ENCODE peak calls at places on chromosomes 1 and 21, in nine cellular contexts. T, J, F, N, I, M, K, X and E are unnamed samples. For H3K36me3, the result is how much of the 10 kb centered on the place peaks cover.

GRCh38 chr1:219430419-219430818 is 182.5 kb downstream of the ZC3H11B start:
- DNase-seq in X (no peak), F (no peak), I (peak), N (no peak), M (no peak), T (no peak), J (no peak), K (no peak), E (no peak)

GRCh38 chr1:226786550-226786949 is 47.5 kb upstream of the ITPKB start:
- DNase-seq in N (no peak), I (no peak), F (no peak), M (no peak), K (no peak), T (no peak), X (no peak), J (peak), E (no peak)

GRCh38 chr21:32921632-32922230 is 104.0 kb upstream of the OLIG2 start:
- DNase-seq in F (peak), N (no peak), I (no peak), T (peak), K (peak), X (peak), J (no peak), M (peak), E (no peak)

GRCh38 chr1:112956503-112957132 is 622 bp upstream of the SLC16A1 start:
- DNase-seq in I (no peak), F (peak), J (no peak), X (no peak), N (no peak), T (no peak), M (no peak), K (peak), E (no peak)

GRCh38 chr21:42570362-42570761 is 56.7 kb downstream of the SLC37A1 start:
- DNase-seq in N (no peak), F (no peak), K (no peak), X (no peak), J (no peak), I (no peak), T (no peak), M (peak), E (no peak)

GRCh38 chr1:119737040-119737682 is 25.4 kb downstream of the PHGDH start:
- DNase-seq in I (peak), M (peak), X (peak), N (peak), K (no peak), J (no peak), F (peak), T (no peak), E (no peak)

GRCh38 chr21:36820176-36821031 is 121.5 kb downstream of the SIM2 start:
- DNase-seq in F (no peak), K (peak), N (no peak), M (no peak), I (no peak), T (no peak), X (no peak), J (no peak), E (no peak)

GRCh38 chr1:31064115-31064514 is 1.4 kb downstream of the PUM1 start:
- DNase-seq in K (no peak), F (no peak), J (no peak), I (no peak), T (no peak), M (no peak), N (no peak), X (peak), E (no peak)

GRCh38 chr1:18234790-18235242 is 127.2 kb downstream of the IGSF21 start:
- DNase-seq in J (no peak), I (no peak), F (peak), X (no peak), N (no peak), T (peak), K (peak), M (peak), E (no peak)

GRCh38 chr1:117681093-117681950 is 75.5 kb downstream of the TENT5C start:
- DNase-seq in N (no peak), M (no peak), X (no peak), T (no peak), J (no peak), I (no peak), F (no peak), K (peak), E (no peak)

GRCh38 chr1:223556414-223557124 is 108.9 kb downstream of the CAPN8 start:
- DNase-seq in J (peak), N (no peak), K (peak), M (peak), I (no peak), T (peak), X (peak), F (peak), E (no peak)

GRCh38 chr1:175708787-175709186 is 34.6 kb downstream of the TNR start:
- DNase-seq in I (no peak), T (no peak), J (no peak), N (no peak), F (no peak), X (peak), M (no peak), K (no peak), E (no peak)

GRCh38 chr1:22712502-22713271 is 2.0 kb downstream of the EPHB2 start:
- DNase-seq in K (no peak), M (peak), J (peak), N (no peak), T (no peak), I (peak), X (peak), F (no peak), E (no peak)

DNA sequence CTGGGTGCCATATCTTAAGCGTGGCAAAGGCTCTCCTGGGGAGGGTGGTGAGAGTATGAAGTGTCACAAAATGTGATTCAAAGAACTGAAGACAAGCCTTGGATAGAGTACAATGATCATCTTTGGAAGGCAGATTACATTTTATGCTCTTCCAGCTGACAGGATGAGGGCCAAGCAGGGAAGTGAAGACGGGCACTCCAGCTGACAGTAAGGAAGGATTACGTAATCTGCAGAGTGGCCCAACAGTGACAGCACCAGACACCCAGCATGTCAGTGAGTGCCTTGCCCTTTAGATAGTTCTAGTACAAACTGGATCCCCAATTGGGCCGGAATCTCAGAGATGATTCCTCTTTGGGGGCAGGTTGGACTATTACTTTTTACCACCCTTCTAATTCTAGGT is 52.7 kb downstream of the UBE2T start:
- DNase-seq in J (no peak), M (no peak), K (no peak), X (no peak), N (no peak), F (no peak), T (no peak), I (no peak), E (no peak)
- TF ChIP-seq CTCF in J (no peak), M (no peak), K (no peak), X (no peak), N (no peak), F (no peak), T (no peak), I (no peak), E (no peak)

GRCh38 chr1:241637604-241638003 is 2.6 kb downstream of the CHML start:
- DNase-seq in I (no peak), J (no peak), K (no peak), M (no peak), T (no peak), X (no peak), F (no peak), N (no peak), E (no peak)
- H3K4me3 ChIP-seq in I (no peak), J (no peak), K (peak), M (no peak), T (no peak), X (no peak), F (no peak), N (no peak), E (no peak)

DNA sequence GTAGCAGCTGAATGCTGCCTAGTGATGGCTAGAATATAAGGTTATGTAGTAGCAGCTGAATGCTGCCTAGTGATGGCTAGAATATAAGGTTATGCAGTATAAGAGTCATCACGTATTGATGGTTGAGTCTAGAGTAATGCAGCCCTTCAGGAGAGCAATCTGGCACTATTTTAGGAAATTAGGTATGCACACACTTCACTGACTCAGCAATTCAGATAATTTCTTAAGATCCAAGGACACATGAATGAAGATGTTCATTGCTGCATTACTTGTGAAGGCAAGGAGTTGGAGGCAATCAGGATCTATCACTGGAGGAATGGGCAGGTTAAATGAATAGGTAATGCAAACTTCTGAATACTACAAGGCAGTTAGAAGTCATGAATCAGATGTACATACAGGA is 13.6 kb downstream of the LTN1 start:
- DNase-seq in X (no peak), M (no peak), K (no peak), T (no peak), N (no peak), J (no peak), F (no peak), I (no peak), E (no peak)
- H3K36me3 ChIP-seq in X (under half), M (under half), K (under half), T (under half), N (half or more), J (under half), F (under half), I (under half), E (under half)

GRCh38 chr1:103525607-103526507 is at the start of gene RNPC3:
- DNase-seq in X (peak), I (peak), T (peak), F (peak), K (peak), J (peak), N (peak), M (peak), E (peak)
- TF ChIP-seq CTCF in X (no peak), I (no peak), T (no peak), F (no peak), K (no peak), J (peak), N (no peak), M (no peak), E (peak)

DNA sequence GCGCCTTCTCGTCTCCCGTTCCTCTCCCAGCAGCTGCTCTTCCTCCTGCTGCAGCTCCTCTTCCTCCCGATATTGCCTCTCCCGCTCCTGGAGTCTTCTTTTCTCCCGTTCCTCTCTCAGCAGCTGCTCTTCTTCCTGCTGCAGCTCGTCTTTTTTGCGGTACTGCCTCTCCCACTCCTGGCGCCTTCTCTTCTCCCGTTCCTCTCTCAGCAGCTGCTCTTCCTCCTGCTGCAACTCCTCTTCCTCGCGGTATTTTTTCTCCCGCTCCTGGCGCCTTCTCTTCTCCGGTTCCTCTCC is 5.3 kb downstream of the TCHH start:
- DNase-seq in I (no peak), K (peak), T (no peak), N (no peak), F (no peak), X (no peak), J (no peak), M (no peak), E (no peak)
- H3K4me3 ChIP-seq in I (peak), K (peak), T (peak), N (peak), F (peak), X (no peak), J (no peak), M (peak), E (peak)

DNA sequence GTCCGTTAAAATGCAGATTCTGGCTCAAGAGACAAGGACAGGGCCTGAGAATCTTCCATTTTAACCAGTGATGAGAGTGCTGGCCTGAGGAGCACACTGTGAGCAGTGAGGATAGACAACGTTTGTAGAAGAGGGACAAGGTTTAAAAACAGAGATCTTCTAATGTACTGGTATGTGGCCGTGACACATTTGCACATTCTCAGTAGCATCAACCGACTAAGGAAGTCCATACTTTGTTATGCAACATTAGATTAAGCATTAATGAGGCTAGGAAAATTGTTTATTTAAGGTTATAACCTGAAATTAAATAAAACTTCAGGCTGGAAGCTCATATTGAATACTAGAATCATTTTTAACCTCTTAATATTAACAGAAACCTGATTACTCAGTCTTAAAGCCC is 98.9 kb downstream of the SLC45A1 start:
- DNase-seq in N (no peak), M (no peak), J (no peak), I (no peak), T (no peak), X (no peak), K (no peak), F (no peak), E (no peak)
- H3K36me3 ChIP-seq in N (half or more), M (under half), J (under half), I (under half), T (under half), X (under half), K (under half), F (under half), E (under half)

GRCh38 chr1:155360051-155360450 is 39.4 kb downstream of the RUSC1 start:
- DNase-seq in F (no peak), M (no peak), X (no peak), K (no peak), I (no peak), T (no peak), J (no peak), N (no peak), E (no peak)
- TF ChIP-seq CTCF in F (no peak), M (no peak), X (no peak), K (no peak), I (no peak), T (no peak), J (no peak), N (no peak), E (no peak)

GRCh38 chr1:173122958-173123852 is 72.5 kb upstream of the TNFSF18 start:
- DNase-seq in I (peak), K (peak), T (no peak), X (peak), M (peak), J (peak), F (peak), N (peak), E (peak)
- H3K4me3 ChIP-seq in I (peak), K (peak), T (no peak), X (no peak), M (peak), J (no peak), F (no peak), N (peak), E (peak)